ENCODE peak calls at places on chromosomes 12 and 14, in eight cellular contexts. One of them, this sample, is unnamed.

GRCh38 chr12:69661386-69661785 is 37.7 kb downstream of the BEST3 start:
- DNase-seq in OCI-LY7: no peak
- DNase-seq in WTC11: no peak
- DNase-seq in GF-D8: no peak
- DNase-seq in stimulated activated CD4-positive, alpha-beta T cell treated with anti-CD3 and anti-CD28 coated beads, Interleukin-1b, Interleukin-23, amount 100 ng/mL, for 24 hours: no peak
- DNase-seq in heart right ventricle: no peak
- DNase-seq in LoVo: no peak
- DNase-seq in GM19239: no peak
- DNase-seq in this sample: no peak

GRCh38 chr12:58262796-58263195 is 321.4 kb downstream of the ATP23 start:
- DNase-seq in OCI-LY7: no peak
- DNase-seq in WTC11: no peak
- DNase-seq in GF-D8: no peak
- DNase-seq in stimulated activated CD4-positive, alpha-beta T cell treated with anti-CD3 and anti-CD28 coated beads, Interleukin-1b, Interleukin-23, amount 100 ng/mL, for 24 hours: no peak
- DNase-seq in heart right ventricle: no peak
- DNase-seq in LoVo: no peak
- DNase-seq in GM19239: no peak
- DNase-seq in this sample: no peak

GRCh38 chr14:80940146-80940545 is 1.4 kb downstream of the CEP128 start:
- DNase-seq in OCI-LY7: peak
- DNase-seq in WTC11: no peak
- DNase-seq in GF-D8: no peak
- DNase-seq in stimulated activated CD4-positive, alpha-beta T cell treated with anti-CD3 and anti-CD28 coated beads, Interleukin-1b, Interleukin-23, amount 100 ng/mL, for 24 hours: no peak
- DNase-seq in heart right ventricle: no peak
- DNase-seq in LoVo: no peak
- DNase-seq in GM19239: no peak
- DNase-seq in this sample: no peak

GRCh38 chr12:11814362-11814761 is 164.9 kb downstream of the ETV6 start:
- DNase-seq in OCI-LY7: no peak
- DNase-seq in WTC11: no peak
- DNase-seq in GF-D8: no peak
- DNase-seq in stimulated activated CD4-positive, alpha-beta T cell treated with anti-CD3 and anti-CD28 coated beads, Interleukin-1b, Interleukin-23, amount 100 ng/mL, for 24 hours: no peak
- DNase-seq in heart right ventricle: no peak
- DNase-seq in LoVo: no peak
- DNase-seq in GM19239: no peak
- DNase-seq in this sample: peak

GRCh38 chr12:1855241-1855640 is 34.9 kb downstream of the LRTM2 start:
- DNase-seq in OCI-LY7: no peak
- DNase-seq in WTC11: no peak
- DNase-seq in GF-D8: no peak
- DNase-seq in stimulated activated CD4-positive, alpha-beta T cell treated with anti-CD3 and anti-CD28 coated beads, Interleukin-1b, Interleukin-23, amount 100 ng/mL, for 24 hours: no peak
- DNase-seq in heart right ventricle: no peak
- DNase-seq in LoVo: no peak
- DNase-seq in GM19239: no peak
- DNase-seq in this sample: no peak

GRCh38 chr12:108833355-108833733 is 24.0 kb downstream of the SSH1 start:
- DNase-seq in OCI-LY7: no peak
- DNase-seq in WTC11: no peak
- DNase-seq in GF-D8: no peak
- DNase-seq in stimulated activated CD4-positive, alpha-beta T cell treated with anti-CD3 and anti-CD28 coated beads, Interleukin-1b, Interleukin-23, amount 100 ng/mL, for 24 hours: no peak
- DNase-seq in heart right ventricle: peak
- DNase-seq in LoVo: peak
- DNase-seq in GM19239: no peak
- DNase-seq in this sample: peak

GRCh38 chr14:64337901-64338615 is 43.9 kb upstream of the ESR2 start:
- DNase-seq in OCI-LY7: peak
- DNase-seq in WTC11: peak
- DNase-seq in GF-D8: peak
- DNase-seq in stimulated activated CD4-positive, alpha-beta T cell treated with anti-CD3 and anti-CD28 coated beads, Interleukin-1b, Interleukin-23, amount 100 ng/mL, for 24 hours: peak
- DNase-seq in heart right ventricle: no peak
- DNase-seq in LoVo: peak
- DNase-seq in GM19239: no peak
- DNase-seq in this sample: peak

GRCh38 chr14:54211562-54212308 is 185.1 kb upstream of the CDKN3 start:
- DNase-seq in OCI-LY7: no peak
- DNase-seq in WTC11: no peak
- DNase-seq in GF-D8: no peak
- DNase-seq in stimulated activated CD4-positive, alpha-beta T cell treated with anti-CD3 and anti-CD28 coated beads, Interleukin-1b, Interleukin-23, amount 100 ng/mL, for 24 hours: no peak
- DNase-seq in heart right ventricle: no peak
- DNase-seq in LoVo: peak
- DNase-seq in GM19239: no peak
- DNase-seq in this sample: no peak

GRCh38 chr12:11987906-11988305 is 82.8 kb upstream of the BCL2L14 start:
- DNase-seq in OCI-LY7: no peak
- DNase-seq in WTC11: no peak
- DNase-seq in GF-D8: no peak
- DNase-seq in stimulated activated CD4-positive, alpha-beta T cell treated with anti-CD3 and anti-CD28 coated beads, Interleukin-1b, Interleukin-23, amount 100 ng/mL, for 24 hours: no peak
- DNase-seq in heart right ventricle: no peak
- DNase-seq in LoVo: no peak
- DNase-seq in GM19239: no peak
- DNase-seq in this sample: no peak

GRCh38 chr14:100295376-100296105 is 10.7 kb downstream of the SLC25A29 start:
- DNase-seq in OCI-LY7: no peak
- DNase-seq in WTC11: no peak
- DNase-seq in GF-D8: no peak
- DNase-seq in stimulated activated CD4-positive, alpha-beta T cell treated with anti-CD3 and anti-CD28 coated beads, Interleukin-1b, Interleukin-23, amount 100 ng/mL, for 24 hours: no peak
- DNase-seq in heart right ventricle: no peak
- DNase-seq in LoVo: no peak
- DNase-seq in GM19239: no peak
- DNase-seq in this sample: no peak

GRCh38 chr12:30763053-30763452 is 8.3 kb upstream of the CAPRIN2 start:
- DNase-seq in OCI-LY7: no peak
- DNase-seq in WTC11: no peak
- DNase-seq in GF-D8: no peak
- DNase-seq in stimulated activated CD4-positive, alpha-beta T cell treated with anti-CD3 and anti-CD28 coated beads, Interleukin-1b, Interleukin-23, amount 100 ng/mL, for 24 hours: no peak
- DNase-seq in heart right ventricle: no peak
- DNase-seq in LoVo: no peak
- DNase-seq in GM19239: no peak
- DNase-seq in this sample: peak

GRCh38 chr12:119208626-119209061 is 29.9 kb downstream of the HSPB8 start:
- DNase-seq in OCI-LY7: no peak
- DNase-seq in WTC11: peak
- DNase-seq in GF-D8: no peak
- DNase-seq in stimulated activated CD4-positive, alpha-beta T cell treated with anti-CD3 and anti-CD28 coated beads, Interleukin-1b, Interleukin-23, amount 100 ng/mL, for 24 hours: no peak
- DNase-seq in heart right ventricle: peak
- DNase-seq in LoVo: peak
- DNase-seq in GM19239: no peak
- DNase-seq in this sample: peak

GRCh38 chr14:77267937-77268699 is 2.9 kb downstream of the NGB start:
- DNase-seq in OCI-LY7: no peak
- DNase-seq in WTC11: no peak
- DNase-seq in GF-D8: no peak
- DNase-seq in stimulated activated CD4-positive, alpha-beta T cell treated with anti-CD3 and anti-CD28 coated beads, Interleukin-1b, Interleukin-23, amount 100 ng/mL, for 24 hours: no peak
- DNase-seq in heart right ventricle: no peak
- DNase-seq in LoVo: no peak
- DNase-seq in GM19239: no peak
- DNase-seq in this sample: no peak

GRCh38 chr12:77995436-77996167 is 164.9 kb downstream of the NAV3 start:
- DNase-seq in OCI-LY7: no peak
- DNase-seq in WTC11: no peak
- DNase-seq in GF-D8: no peak
- DNase-seq in stimulated activated CD4-positive, alpha-beta T cell treated with anti-CD3 and anti-CD28 coated beads, Interleukin-1b, Interleukin-23, amount 100 ng/mL, for 24 hours: no peak
- DNase-seq in heart right ventricle: no peak
- DNase-seq in LoVo: peak
- DNase-seq in GM19239: peak
- DNase-seq in this sample: no peak

GRCh38 chr14:90060965-90061848 is 587 bp upstream of the KCNK13 start:
- DNase-seq in OCI-LY7: no peak
- DNase-seq in WTC11: peak
- DNase-seq in GF-D8: no peak
- DNase-seq in stimulated activated CD4-positive, alpha-beta T cell treated with anti-CD3 and anti-CD28 coated beads, Interleukin-1b, Interleukin-23, amount 100 ng/mL, for 24 hours: no peak
- DNase-seq in heart right ventricle: no peak
- DNase-seq in LoVo: no peak
- DNase-seq in GM19239: no peak
- DNase-seq in this sample: no peak

GRCh38 chr12:68743416-68743815 is 2.6 kb upstream of the SLC35E3 start:
- DNase-seq in OCI-LY7: no peak
- DNase-seq in WTC11: no peak
- DNase-seq in GF-D8: peak
- DNase-seq in stimulated activated CD4-positive, alpha-beta T cell treated with anti-CD3 and anti-CD28 coated beads, Interleukin-1b, Interleukin-23, amount 100 ng/mL, for 24 hours: no peak
- DNase-seq in heart right ventricle: no peak
- DNase-seq in LoVo: no peak
- DNase-seq in GM19239: no peak
- DNase-seq in this sample: no peak

GRCh38 chr14:102097441-102098135 is 10.7 kb upstream of the HSP90AA1 start:
- DNase-seq in OCI-LY7: no peak
- DNase-seq in WTC11: peak
- DNase-seq in GF-D8: no peak
- DNase-seq in stimulated activated CD4-positive, alpha-beta T cell treated with anti-CD3 and anti-CD28 coated beads, Interleukin-1b, Interleukin-23, amount 100 ng/mL, for 24 hours: no peak
- DNase-seq in heart right ventricle: no peak
- DNase-seq in LoVo: no peak
- DNase-seq in GM19239: no peak
- DNase-seq in this sample: peak

GRCh38 chr14:102499401-102500189 is 10.0 kb downstream of the ANKRD9 start:
- DNase-seq in OCI-LY7: no peak
- DNase-seq in WTC11: no peak
- DNase-seq in GF-D8: no peak
- DNase-seq in stimulated activated CD4-positive, alpha-beta T cell treated with anti-CD3 and anti-CD28 coated beads, Interleukin-1b, Interleukin-23, amount 100 ng/mL, for 24 hours: no peak
- DNase-seq in heart right ventricle: peak
- DNase-seq in LoVo: no peak
- DNase-seq in GM19239: no peak
- DNase-seq in this sample: no peak

GRCh38 chr12:6788972-6789905 is at the start of gene CD4:
- DNase-seq in OCI-LY7: no peak
- DNase-seq in WTC11: no peak
- DNase-seq in GF-D8: peak
- DNase-seq in stimulated activated CD4-positive, alpha-beta T cell treated with anti-CD3 and anti-CD28 coated beads, Interleukin-1b, Interleukin-23, amount 100 ng/mL, for 24 hours: peak
- DNase-seq in heart right ventricle: peak
- DNase-seq in LoVo: no peak
- DNase-seq in GM19239: no peak
- DNase-seq in this sample: no peak

GRCh38 chr14:72615511-72616121 is 278.3 kb downstream of the DPF3 start:
- DNase-seq in OCI-LY7: no peak
- DNase-seq in WTC11: no peak
- DNase-seq in GF-D8: no peak
- DNase-seq in stimulated activated CD4-positive, alpha-beta T cell treated with anti-CD3 and anti-CD28 coated beads, Interleukin-1b, Interleukin-23, amount 100 ng/mL, for 24 hours: no peak
- DNase-seq in heart right ventricle: no peak
- DNase-seq in LoVo: no peak
- DNase-seq in GM19239: no peak
- DNase-seq in this sample: no peak

GRCh38 chr12:103802586-103802886 is 38.5 kb downstream of the NT5DC3 start:
- DNase-seq in OCI-LY7: no peak
- DNase-seq in WTC11: no peak
- DNase-seq in GF-D8: peak
- DNase-seq in stimulated activated CD4-positive, alpha-beta T cell treated with anti-CD3 and anti-CD28 coated beads, Interleukin-1b, Interleukin-23, amount 100 ng/mL, for 24 hours: no peak
- DNase-seq in heart right ventricle: no peak
- DNase-seq in LoVo: no peak
- DNase-seq in GM19239: no peak
- DNase-seq in this sample: no peak

GRCh38 chr12:57235728-57236131 is 6.2 kb downstream of the SHMT2 start:
- DNase-seq in OCI-LY7: no peak
- DNase-seq in WTC11: no peak
- DNase-seq in GF-D8: no peak
- DNase-seq in stimulated activated CD4-positive, alpha-beta T cell treated with anti-CD3 and anti-CD28 coated beads, Interleukin-1b, Interleukin-23, amount 100 ng/mL, for 24 hours: no peak
- DNase-seq in heart right ventricle: no peak
- DNase-seq in LoVo: no peak
- DNase-seq in GM19239: no peak
- DNase-seq in this sample: no peak

GRCh38 chr14:74358176-74358829 is 10.0 kb downstream of the VRTN start:
- DNase-seq in OCI-LY7: no peak
- DNase-seq in WTC11: no peak
- DNase-seq in GF-D8: no peak
- DNase-seq in stimulated activated CD4-positive, alpha-beta T cell treated with anti-CD3 and anti-CD28 coated beads, Interleukin-1b, Interleukin-23, amount 100 ng/mL, for 24 hours: no peak
- DNase-seq in heart right ventricle: no peak
- DNase-seq in LoVo: no peak
- DNase-seq in GM19239: no peak
- DNase-seq in this sample: no peak